ENCODE peak calls at places on chromosomes 16 and 17, in nine cellular contexts. J is transverse colon, V is fibroblast of lung, N is IMR-90, T is AG04450, D is psoas muscle, R is heart left ventricle, G is breast epithelium, P is body of pancreas. E is an unnamed sample.

GRCh38 chr17:51258756-51259573 is 884 bp downstream of the MBTD1 start:
- DNase-seq in R (no peak), D (no peak), N (no peak), P (peak), G (no peak), J (peak), T (no peak), V (no peak), E (peak)

GRCh38 chr16:9612267-9612666 is 520.8 kb downstream of the HAPSTR1 start:
- DNase-seq in J (no peak), R (no peak), N (no peak), D (no peak), V (no peak), G (no peak), P (no peak), T (no peak), E (no peak)

GRCh38 chr16:22313141-22313781 is 16.1 kb downstream of the POLR3E start:
- DNase-seq in V (no peak), G (no peak), N (no peak), P (no peak), J (no peak), R (no peak), D (no peak), T (no peak), E (no peak)

GRCh38 chr16:23060458-23061320 is 88.6 kb downstream of the USP31 start:
- DNase-seq in V (peak), R (peak), D (peak), P (peak), T (peak), J (peak), G (peak), N (peak), E (no peak)

GRCh38 chr17:21318439-21318838 is 33.9 kb downstream of the MAP2K3 start:
- DNase-seq in J (no peak), G (no peak), N (no peak), T (no peak), D (peak), P (no peak), V (no peak), R (no peak), E (no peak)

GRCh38 chr16:12557808-12558207 is 245.9 kb downstream of the CPPED1 start:
- DNase-seq in N (no peak), R (no peak), J (no peak), P (no peak), T (no peak), V (no peak), G (no peak), D (no peak), E (no peak)

GRCh38 chr16:50584033-50584722 is 36.0 kb downstream of the NKD1 start:
- DNase-seq in J (no peak), G (no peak), D (no peak), N (no peak), V (no peak), P (no peak), T (no peak), R (no peak), E (no peak)

GRCh38 chr16:1573301-1573700 is 38.6 kb downstream of the IFT140 start:
- DNase-seq in G (no peak), V (no peak), N (no peak), T (no peak), R (no peak), D (no peak), P (no peak), J (no peak), E (no peak)

GRCh38 chr16:80462902-80463301 is 77.9 kb upstream of the DYNLRB2 start:
- DNase-seq in G (no peak), N (no peak), V (no peak), R (no peak), T (no peak), J (peak), P (no peak), D (no peak), E (no peak)

GRCh38 chr17:27627514-27627913 is 3.5 kb upstream of the LGALS9 start:
- DNase-seq in N (no peak), J (no peak), R (no peak), T (no peak), G (no peak), P (no peak), D (no peak), V (no peak), E (no peak)

GRCh38 chr16:85479972-85480726 is 133.0 kb upstream of the GSE1 start:
- DNase-seq in V (no peak), D (no peak), R (no peak), J (peak), N (no peak), G (no peak), P (peak), T (no peak), E (peak)

GRCh38 chr16:84593825-84594724 is 23.8 kb downstream of the COTL1 start:
- DNase-seq in J (peak), D (peak), V (peak), P (peak), T (no peak), N (no peak), R (peak), G (no peak), E (no peak)

GRCh38 chr17:40499551-40500189 is 1.8 kb downstream of the TNS4 start:
- DNase-seq in V (peak), N (peak), D (peak), R (peak), P (peak), J (peak), G (peak), T (no peak), E (peak)

GRCh38 chr16:83743241-83743640 is 64.5 kb upstream of the HSBP1 start:
- DNase-seq in R (no peak), D (no peak), T (no peak), J (no peak), N (no peak), G (no peak), V (no peak), P (no peak), E (no peak)

GRCh38 chr16:50326835-50327465 is 41.8 kb downstream of the BRD7 start:
- DNase-seq in P (no peak), D (no peak), J (no peak), R (no peak), V (peak), N (peak), G (no peak), T (no peak), E (no peak)

GRCh38 chr17:69733171-69734014 is 318.9 kb downstream of the MAP2K6 start:
- DNase-seq in N (peak), P (no peak), G (peak), T (peak), V (peak), D (peak), R (peak), J (no peak), E (peak)

GRCh38 chr17:68972119-68972704 is 17.0 kb upstream of the ABCA8 start:
- DNase-seq in N (peak), R (no peak), J (no peak), D (no peak), T (no peak), V (peak), P (peak), G (no peak), E (no peak)

GRCh38 chr16:84084570-84085270 is 32.0 kb downstream of the MBTPS1 start:
- DNase-seq in G (peak), N (peak), P (peak), J (peak), T (peak), R (peak), D (peak), V (peak), E (peak)

GRCh38 chr17:4407851-4408250 is 25.9 kb upstream of the SPNS3 start:
- DNase-seq in V (peak), G (peak), N (no peak), T (no peak), J (no peak), R (no peak), P (peak), D (no peak), E (no peak)

GRCh38 chr16:16021988-16022682 is 72.7 kb downstream of the ABCC1 start:
- DNase-seq in T (peak), R (peak), G (peak), N (peak), J (peak), V (peak), P (peak), D (peak), E (peak)

GRCh38 chr16:19935696-19936095 is 51.0 kb upstream of the GPRC5B start:
- DNase-seq in G (no peak), R (no peak), D (no peak), N (no peak), T (no peak), V (no peak), P (no peak), J (no peak), E (no peak)

GRCh38 chr17:68468334-68468733 is 11.0 kb upstream of the WIPI1 start:
- DNase-seq in N (peak), J (no peak), G (no peak), P (no peak), V (no peak), R (peak), D (no peak), T (no peak), E (peak)

GRCh38 chr16:77610496-77610895 is 111.8 kb upstream of the NUDT7 start:
- DNase-seq in G (no peak), V (peak), R (no peak), D (no peak), P (no peak), J (no peak), T (no peak), N (no peak), E (no peak)

GRCh38 chr16:86761117-86761971 is 183.0 kb downstream of the FOXL1 start:
- DNase-seq in R (peak), V (peak), G (no peak), P (peak), J (peak), D (peak), N (peak), T (no peak), E (peak)

GRCh38 chr17:40538019-40538935 is 27.0 kb downstream of the CCR7 start:
- DNase-seq in R (peak), N (peak), P (peak), V (no peak), D (peak), J (no peak), G (peak), T (no peak), E (peak)

GRCh38 chr16:58685084-58685449 is 497 bp upstream of the SLC38A7 start:
- DNase-seq in N (no peak), P (no peak), R (no peak), G (no peak), J (no peak), T (no peak), V (no peak), D (no peak), E (no peak)

GRCh38 chr17:50177476-50177875 is 11.7 kb downstream of the SGCA start:
- DNase-seq in D (peak), P (no peak), T (no peak), R (no peak), J (no peak), G (no peak), V (no peak), N (no peak), E (no peak)

GRCh38 chr16:82586130-82586529 is 40.6 kb upstream of the CDH13 start:
- DNase-seq in R (no peak), J (no peak), T (no peak), D (no peak), P (no peak), N (no peak), V (no peak), G (no peak), E (no peak)

GRCh38 chr17:82424001-82424862 is 5.8 kb upstream of the OGFOD3 start:
- DNase-seq in V (peak), P (peak), N (peak), G (no peak), J (peak), D (no peak), T (no peak), R (no peak), E (no peak)

DNA sequence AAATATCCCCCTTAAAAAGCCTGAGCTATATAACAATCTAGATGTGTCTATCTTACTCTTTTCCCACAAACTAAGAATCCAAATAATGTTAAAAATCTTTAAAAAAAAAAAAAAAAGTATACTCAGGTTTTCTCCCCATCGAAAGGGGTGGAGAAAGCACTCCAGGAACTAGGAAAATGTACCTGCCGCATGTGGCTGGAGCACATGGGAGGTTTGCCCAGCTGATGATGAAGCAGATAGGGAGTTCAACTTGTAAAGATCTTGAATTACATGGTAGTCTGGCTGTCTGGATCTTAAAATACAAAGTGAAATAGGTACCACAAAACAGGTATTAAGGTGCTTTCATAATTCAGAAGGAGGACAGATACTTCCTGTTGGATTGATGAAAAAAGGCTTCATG is 8.8 kb upstream of the SLFN14 start:
- DNase-seq in J (no peak), P (no peak), V (no peak), R (no peak), T (no peak), G (no peak), N (no peak), D (no peak), E (no peak)
- H3K4me3 ChIP-seq in J (no peak), P (no peak), V (peak), R (no peak), T (no peak), G (no peak), N (no peak), D (no peak), E (no peak)

GRCh38 chr17:77388384-77389306 is 247.9 kb downstream of the SEC14L1 start:
- DNase-seq in J (no peak), D (peak), P (no peak), V (no peak), G (peak), N (no peak), T (no peak), R (peak), E (no peak)
- H3K27ac ChIP-seq in J (peak), D (peak), P (peak), V (peak), G (peak), N (peak), T (peak), R (peak), E (peak)

GRCh38 chr17:67376892-67377726 is at the start of gene PITPNC1:
- DNase-seq in D (peak), R (peak), T (peak), N (peak), V (peak), G (peak), P (peak), J (peak), E (peak)
- TF ChIP-seq CTCF in D (no peak), R (no peak), T (no peak), N (peak), V (no peak), G (no peak), P (no peak), J (peak), E (no peak)

DNA sequence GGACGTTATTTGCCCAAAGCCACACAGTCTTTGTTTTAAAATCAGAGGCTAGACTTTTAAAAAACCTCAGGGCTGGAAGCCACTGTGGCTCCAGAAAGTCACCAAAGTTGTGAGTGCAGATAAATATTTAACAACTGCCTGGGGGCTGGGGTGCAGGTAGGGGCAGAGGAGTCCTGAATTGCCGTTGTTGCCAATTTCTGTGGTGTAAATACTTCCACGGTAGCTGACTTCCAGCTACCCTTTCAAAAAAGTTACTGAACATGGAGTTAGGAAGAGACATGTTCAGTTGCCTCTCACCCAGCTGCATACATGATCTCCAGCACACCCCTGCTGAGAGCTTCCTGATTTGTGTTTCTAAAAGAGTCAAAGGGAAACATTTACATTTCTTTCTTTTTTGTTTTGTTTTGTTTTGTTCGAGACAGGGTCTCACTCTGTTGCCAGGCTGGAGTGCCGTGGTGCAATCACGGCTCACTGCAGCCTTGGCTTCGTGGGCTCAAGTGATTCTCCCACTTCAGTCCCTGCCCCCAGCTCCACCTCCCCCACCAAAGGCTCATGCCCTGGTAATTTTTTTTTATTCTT is 58.7 kb downstream of the PLXDC1 start:
- DNase-seq in N (no peak), T (no peak), P (no peak), V (no peak), G (no peak), J (no peak), D (no peak), R (no peak), E (no peak)
- H3K4me3 ChIP-seq in N (no peak), T (no peak), P (no peak), V (no peak), G (no peak), J (no peak), D (no peak), R (no peak), E (no peak)